ENCODE peak calls at places on chromosomes 12 and 14, in five cellular contexts. T is HFF-Myc; I is pancreas; H is NCI-H2029 treated with DMSO at 0.1 percent for 48 hours; Q is stimulated activated CD4-positive, alpha-beta T cell treated with anti-CD3 and anti-CD28 coated beads, Interleukin-1b, Interleukin-23, amount 100 ng/mL, for 1 hour. K is an unnamed sample.

GRCh38 chr14:36524874-36525745 is 5.1 kb upstream of the NKX2-1 start:
- DNase-seq in T (no peak), I (no peak), H (no peak), Q (no peak), K (no peak)

GRCh38 chr14:93332032-93332852 is 594 bp downstream of the BTBD7 start:
- DNase-seq in T (no peak), I (peak), H (no peak), Q (peak), K (peak)

GRCh38 chr12:76037130-76038105 is 5.8 kb upstream of the PHLDA1 start:
- DNase-seq in T (peak), I (no peak), H (peak), Q (no peak), K (peak)

GRCh38 chr12:2084553-2085296 is 31.9 kb downstream of the CACNA1C start:
- DNase-seq in T (no peak), I (no peak), H (no peak), Q (no peak), K (no peak)

GRCh38 chr14:89108608-89109007 is 284.2 kb downstream of the TTC8 start:
- DNase-seq in T (no peak), I (no peak), H (no peak), Q (no peak), K (no peak)

GRCh38 chr14:64294672-64295413 is 672 bp upstream of the ESR2 start:
- DNase-seq in T (no peak), I (peak), H (no peak), Q (peak), K (no peak)

GRCh38 chr12:20006856-20007255 is 361.5 kb upstream of the PDE3A start:
- DNase-seq in T (no peak), I (no peak), H (no peak), Q (no peak), K (no peak)

GRCh38 chr12:95169368-95169767 is 47.9 kb downstream of the FGD6 start:
- DNase-seq in T (peak), I (peak), H (no peak), Q (no peak), K (no peak)

GRCh38 chr12:121800694-121801600 is 2.9 kb upstream of the SETD1B start:
- DNase-seq in T (no peak), I (peak), H (no peak), Q (no peak), K (peak)

GRCh38 chr12:4268549-4269181 is 4.9 kb upstream of the CCND2 start:
- DNase-seq in T (no peak), I (no peak), H (no peak), Q (no peak), K (no peak)

GRCh38 chr14:35347323-35348043 is 55.3 kb downstream of the PSMA6 start:
- DNase-seq in T (no peak), I (no peak), H (peak), Q (no peak), K (no peak)